ENCODE peak calls at places on chromosomes 12 and 14, in eight cellular contexts. One of them, this sample, is unnamed.

GRCh38 chr14:58731465-58732330 is 93.9 kb downstream of the DACT1 start:
- DNase-seq in hippocampal formation: no peak
- DNase-seq in glutamatergic neuron: no peak
- DNase-seq in T-helper 1 cell: no peak
- DNase-seq in suprapubic skin: no peak
- DNase-seq in NCI-H345: no peak
- DNase-seq in CD4-positive, alpha-beta T cell: no peak
- DNase-seq in RKO: peak; percentile 96
- DNase-seq in this sample: no peak

GRCh38 chr12:89211456-89211855 is 140.8 kb downstream of the DUSP6 start:
- DNase-seq in hippocampal formation: no peak
- DNase-seq in glutamatergic neuron: no peak
- DNase-seq in T-helper 1 cell: no peak
- DNase-seq in suprapubic skin: no peak
- DNase-seq in NCI-H345: no peak
- DNase-seq in CD4-positive, alpha-beta T cell: no peak
- DNase-seq in RKO: no peak
- DNase-seq in this sample: no peak

GRCh38 chr14:61177279-61178225 is 103.6 kb downstream of the TMEM30B start:
- DNase-seq in hippocampal formation: no peak
- DNase-seq in glutamatergic neuron: peak; percentile 24
- DNase-seq in T-helper 1 cell: no peak
- DNase-seq in suprapubic skin: no peak
- DNase-seq in NCI-H345: no peak
- DNase-seq in CD4-positive, alpha-beta T cell: no peak
- DNase-seq in RKO: peak; percentile 6
- DNase-seq in this sample: no peak

GRCh38 chr12:132014092-132014914 is 64.6 kb downstream of the EP400 start:
- DNase-seq in hippocampal formation: no peak
- DNase-seq in glutamatergic neuron: no peak
- DNase-seq in T-helper 1 cell: no peak
- DNase-seq in suprapubic skin: no peak
- DNase-seq in NCI-H345: no peak
- DNase-seq in CD4-positive, alpha-beta T cell: no peak
- DNase-seq in RKO: no peak
- DNase-seq in this sample: no peak

GRCh38 chr12:113164014-113164413 is 14.5 kb downstream of the CFAP73 start:
- DNase-seq in hippocampal formation: no peak
- DNase-seq in glutamatergic neuron: no peak
- DNase-seq in T-helper 1 cell: no peak
- DNase-seq in suprapubic skin: no peak
- DNase-seq in NCI-H345: no peak
- DNase-seq in CD4-positive, alpha-beta T cell: no peak
- DNase-seq in RKO: no peak
- DNase-seq in this sample: no peak

GRCh38 chr12:49288412-49288853 is 6.5 kb upstream of the PRPH start:
- DNase-seq in hippocampal formation: peak; percentile 13
- DNase-seq in glutamatergic neuron: peak; percentile 71
- DNase-seq in T-helper 1 cell: peak; percentile 62
- DNase-seq in suprapubic skin: no peak
- DNase-seq in NCI-H345: peak; percentile 22
- DNase-seq in CD4-positive, alpha-beta T cell: peak; percentile 69
- DNase-seq in RKO: peak; percentile 70
- DNase-seq in this sample: peak; percentile 64

GRCh38 chr14:78921856-78922255 is 751.7 kb downstream of the NRXN3 start:
- DNase-seq in hippocampal formation: no peak
- DNase-seq in glutamatergic neuron: no peak
- DNase-seq in T-helper 1 cell: no peak
- DNase-seq in suprapubic skin: no peak
- DNase-seq in NCI-H345: no peak
- DNase-seq in CD4-positive, alpha-beta T cell: no peak
- DNase-seq in RKO: peak; percentile 40
- DNase-seq in this sample: no peak

GRCh38 chr12:117968826-117969659 is at the start of gene KSR2:
- DNase-seq in hippocampal formation: peak; percentile 36
- DNase-seq in glutamatergic neuron: peak; percentile 92
- DNase-seq in T-helper 1 cell: peak; percentile 15
- DNase-seq in suprapubic skin: no peak
- DNase-seq in NCI-H345: peak; percentile 96
- DNase-seq in CD4-positive, alpha-beta T cell: peak; percentile 16
- DNase-seq in RKO: peak; percentile 26
- DNase-seq in this sample: no peak

GRCh38 chr14:96635850-96636249 is 133.7 kb downstream of the PAPOLA start:
- DNase-seq in hippocampal formation: no peak
- DNase-seq in glutamatergic neuron: no peak
- DNase-seq in T-helper 1 cell: no peak
- DNase-seq in suprapubic skin: no peak
- DNase-seq in NCI-H345: no peak
- DNase-seq in CD4-positive, alpha-beta T cell: no peak
- DNase-seq in RKO: no peak
- DNase-seq in this sample: no peak

GRCh38 chr12:69935651-69936100 is 110.6 kb downstream of the MYRFL start:
- DNase-seq in hippocampal formation: no peak
- DNase-seq in glutamatergic neuron: peak; percentile 68
- DNase-seq in T-helper 1 cell: no peak
- DNase-seq in suprapubic skin: no peak
- DNase-seq in NCI-H345: no peak
- DNase-seq in CD4-positive, alpha-beta T cell: no peak
- DNase-seq in RKO: no peak
- DNase-seq in this sample: no peak

GRCh38 chr14:61642246-61642982 is 52.9 kb upstream of the HIF1A start:
- DNase-seq in hippocampal formation: no peak
- DNase-seq in glutamatergic neuron: no peak
- DNase-seq in T-helper 1 cell: no peak
- DNase-seq in suprapubic skin: no peak
- DNase-seq in NCI-H345: no peak
- DNase-seq in CD4-positive, alpha-beta T cell: no peak
- DNase-seq in RKO: peak; percentile 23
- DNase-seq in this sample: no peak

GRCh38 chr12:104172564-104172935 is 34.5 kb upstream of the NFYB start:
- DNase-seq in hippocampal formation: no peak
- DNase-seq in glutamatergic neuron: peak; percentile 27
- DNase-seq in T-helper 1 cell: no peak
- DNase-seq in suprapubic skin: no peak
- DNase-seq in NCI-H345: no peak
- DNase-seq in CD4-positive, alpha-beta T cell: no peak
- DNase-seq in RKO: no peak
- DNase-seq in this sample: no peak

GRCh38 chr12:120090626-120091295 is 25.8 kb downstream of the RAB35 start:
- DNase-seq in hippocampal formation: no peak
- DNase-seq in glutamatergic neuron: no peak
- DNase-seq in T-helper 1 cell: no peak
- DNase-seq in suprapubic skin: no peak
- DNase-seq in NCI-H345: no peak
- DNase-seq in CD4-positive, alpha-beta T cell: no peak
- DNase-seq in RKO: no peak
- DNase-seq in this sample: no peak

GRCh38 chr12:49057888-49058287 is 2.7 kb downstream of the KMT2D start:
- DNase-seq in hippocampal formation: no peak
- DNase-seq in glutamatergic neuron: no peak
- DNase-seq in T-helper 1 cell: no peak
- DNase-seq in suprapubic skin: no peak
- DNase-seq in NCI-H345: no peak
- DNase-seq in CD4-positive, alpha-beta T cell: no peak
- DNase-seq in RKO: no peak
- DNase-seq in this sample: no peak

GRCh38 chr14:39038542-39038941 is 64.5 kb downstream of the SEC23A start:
- DNase-seq in hippocampal formation: no peak
- DNase-seq in glutamatergic neuron: no peak
- DNase-seq in T-helper 1 cell: no peak
- DNase-seq in suprapubic skin: no peak
- DNase-seq in NCI-H345: no peak
- DNase-seq in CD4-positive, alpha-beta T cell: no peak
- DNase-seq in RKO: no peak
- DNase-seq in this sample: no peak

GRCh38 chr12:16349132-16349463 is 1.7 kb downstream of the MGST1 start:
- DNase-seq in hippocampal formation: no peak
- DNase-seq in glutamatergic neuron: no peak
- DNase-seq in T-helper 1 cell: no peak
- DNase-seq in suprapubic skin: peak; percentile 80
- DNase-seq in NCI-H345: no peak
- DNase-seq in CD4-positive, alpha-beta T cell: no peak
- DNase-seq in RKO: peak; percentile 88
- DNase-seq in this sample: no peak

GRCh38 chr12:8665729-8666128 is 3.1 kb upstream of the MFAP5 start:
- DNase-seq in hippocampal formation: no peak
- DNase-seq in glutamatergic neuron: no peak
- DNase-seq in T-helper 1 cell: no peak
- DNase-seq in suprapubic skin: no peak
- DNase-seq in NCI-H345: no peak
- DNase-seq in CD4-positive, alpha-beta T cell: no peak
- DNase-seq in RKO: no peak
- DNase-seq in this sample: no peak

GRCh38 chr14:68417007-68417659 is 375.7 kb downstream of the ZFP36L1 start:
- DNase-seq in hippocampal formation: no peak
- DNase-seq in glutamatergic neuron: no peak
- DNase-seq in T-helper 1 cell: no peak
- DNase-seq in suprapubic skin: no peak
- DNase-seq in NCI-H345: no peak
- DNase-seq in CD4-positive, alpha-beta T cell: no peak
- DNase-seq in RKO: no peak
- DNase-seq in this sample: no peak